ENCODE peak calls at places on chromosomes 3 and 15, in eight cellular contexts. One of them, this sample, is unnamed.

GRCh38 chr15:41024141-41024540 is 70.9 kb downstream of the CHAC1 start:
- DNase-seq in GM20000: no peak
- DNase-seq in astrocyte of the cerebellum: no peak
- DNase-seq in AG09309: peak
- DNase-seq in AG04450: peak
- DNase-seq in thoracic aorta: no peak
- DNase-seq in GM13977: no peak
- DNase-seq in cardiac muscle cell: peak
- DNase-seq in this sample: no peak

GRCh38 chr15:72604794-72605193 is 49.7 kb upstream of the GOLGA6B start:
- DNase-seq in thoracic aorta: no peak
- DNase-seq in cardiac muscle cell: no peak
- DNase-seq in AG04450: no peak
- DNase-seq in GM20000: no peak
- DNase-seq in astrocyte of the cerebellum: no peak
- DNase-seq in GM13977: no peak
- DNase-seq in AG09309: no peak
- DNase-seq in this sample: no peak

GRCh38 chr15:74231475-74231874 is 4.7 kb upstream of the CCDC33 start:
- DNase-seq in astrocyte of the cerebellum: no peak
- DNase-seq in AG04450: no peak
- DNase-seq in AG09309: no peak
- DNase-seq in cardiac muscle cell: no peak
- DNase-seq in thoracic aorta: no peak
- DNase-seq in GM13977: no peak
- DNase-seq in GM20000: no peak
- DNase-seq in this sample: no peak

GRCh38 chr3:35651888-35652287 is 12.6 kb downstream of the ARPP21 start:
- DNase-seq in GM13977: no peak
- DNase-seq in cardiac muscle cell: peak
- DNase-seq in thoracic aorta: no peak
- DNase-seq in GM20000: no peak
- DNase-seq in AG04450: no peak
- DNase-seq in astrocyte of the cerebellum: no peak
- DNase-seq in AG09309: no peak
- DNase-seq in this sample: no peak

GRCh38 chr3:179093807-179094206 is 22.2 kb upstream of the ZMAT3 start:
- DNase-seq in AG04450: no peak
- DNase-seq in GM13977: no peak
- DNase-seq in cardiac muscle cell: no peak
- DNase-seq in AG09309: no peak
- DNase-seq in GM20000: no peak
- DNase-seq in astrocyte of the cerebellum: no peak
- DNase-seq in thoracic aorta: no peak
- DNase-seq in this sample: no peak

GRCh38 chr3:160010578-160010977 is 21.9 kb downstream of the IL12A start:
- DNase-seq in thoracic aorta: no peak
- DNase-seq in AG09309: no peak
- DNase-seq in GM20000: peak
- DNase-seq in GM13977: peak
- DNase-seq in AG04450: no peak
- DNase-seq in astrocyte of the cerebellum: no peak
- DNase-seq in cardiac muscle cell: no peak
- DNase-seq in this sample: no peak

GRCh38 chr15:60326824-60327654 is 70.7 kb downstream of the ANXA2 start:
- DNase-seq in cardiac muscle cell: peak
- DNase-seq in AG04450: peak
- DNase-seq in GM13977: peak
- DNase-seq in AG09309: peak
- DNase-seq in astrocyte of the cerebellum: peak
- DNase-seq in GM20000: peak
- DNase-seq in thoracic aorta: no peak
- DNase-seq in this sample: peak

GRCh38 chr3:52636673-52637072 is 49.0 kb downstream of the PBRM1 start:
- DNase-seq in GM20000: no peak
- DNase-seq in astrocyte of the cerebellum: no peak
- DNase-seq in AG09309: no peak
- DNase-seq in GM13977: no peak
- DNase-seq in cardiac muscle cell: peak
- DNase-seq in thoracic aorta: no peak
- DNase-seq in AG04450: no peak
- DNase-seq in this sample: no peak

GRCh38 chr15:92538115-92538514 is 117.5 kb downstream of the FAM174B start:
- DNase-seq in cardiac muscle cell: no peak
- DNase-seq in AG09309: no peak
- DNase-seq in thoracic aorta: no peak
- DNase-seq in GM13977: no peak
- DNase-seq in GM20000: no peak
- DNase-seq in astrocyte of the cerebellum: no peak
- DNase-seq in AG04450: no peak
- DNase-seq in this sample: no peak

GRCh38 chr3:126112531-126113237 is 28.8 kb upstream of the SLC41A3 start:
- DNase-seq in AG04450: no peak
- DNase-seq in thoracic aorta: no peak
- DNase-seq in cardiac muscle cell: no peak
- DNase-seq in GM20000: no peak
- DNase-seq in AG09309: no peak
- DNase-seq in GM13977: no peak
- DNase-seq in astrocyte of the cerebellum: no peak
- DNase-seq in this sample: no peak

GRCh38 chr3:168981396-168981795 is 682.1 kb downstream of the MECOM start:
- DNase-seq in astrocyte of the cerebellum: no peak
- DNase-seq in thoracic aorta: no peak
- DNase-seq in AG04450: no peak
- DNase-seq in AG09309: no peak
- DNase-seq in GM20000: no peak
- DNase-seq in GM13977: no peak
- DNase-seq in cardiac muscle cell: no peak
- DNase-seq in this sample: no peak

GRCh38 chr15:34239151-34239761 is 14.4 kb downstream of the EMC4 start:
- DNase-seq in AG04450: peak
- DNase-seq in GM13977: peak
- DNase-seq in GM20000: peak
- DNase-seq in cardiac muscle cell: peak
- DNase-seq in thoracic aorta: no peak
- DNase-seq in AG09309: peak
- DNase-seq in astrocyte of the cerebellum: peak
- DNase-seq in this sample: no peak

GRCh38 chr3:171813897-171814460 is 3.7 kb upstream of the PLD1 start:
- DNase-seq in AG04450: no peak
- DNase-seq in thoracic aorta: no peak
- DNase-seq in AG09309: no peak
- DNase-seq in astrocyte of the cerebellum: no peak
- DNase-seq in GM13977: peak
- DNase-seq in GM20000: peak
- DNase-seq in cardiac muscle cell: peak
- DNase-seq in this sample: no peak
- TF ChIP-seq CTCF in AG04450: no peak
- TF ChIP-seq CTCF in thoracic aorta: no peak
- TF ChIP-seq CTCF in AG09309: no peak
- TF ChIP-seq CTCF in astrocyte of the cerebellum: no peak
- TF ChIP-seq CTCF in GM13977: no peak
- TF ChIP-seq CTCF in GM20000: no peak
- TF ChIP-seq CTCF in cardiac muscle cell: no peak
- TF ChIP-seq CTCF in this sample: no peak

GRCh38 chr3:11211531-11212300 is 57.4 kb downstream of the HRH1 start:
- DNase-seq in AG09309: no peak
- DNase-seq in thoracic aorta: no peak
- DNase-seq in GM20000: no peak
- DNase-seq in cardiac muscle cell: peak
- DNase-seq in AG04450: no peak
- DNase-seq in GM13977: no peak
- DNase-seq in astrocyte of the cerebellum: no peak
- DNase-seq in this sample: no peak
- TF ChIP-seq CTCF in AG09309: peak
- TF ChIP-seq CTCF in thoracic aorta: no peak
- TF ChIP-seq CTCF in GM20000: no peak
- TF ChIP-seq CTCF in cardiac muscle cell: peak
- TF ChIP-seq CTCF in AG04450: peak
- TF ChIP-seq CTCF in GM13977: no peak
- TF ChIP-seq CTCF in astrocyte of the cerebellum: peak
- TF ChIP-seq CTCF in this sample: no peak

DNA sequence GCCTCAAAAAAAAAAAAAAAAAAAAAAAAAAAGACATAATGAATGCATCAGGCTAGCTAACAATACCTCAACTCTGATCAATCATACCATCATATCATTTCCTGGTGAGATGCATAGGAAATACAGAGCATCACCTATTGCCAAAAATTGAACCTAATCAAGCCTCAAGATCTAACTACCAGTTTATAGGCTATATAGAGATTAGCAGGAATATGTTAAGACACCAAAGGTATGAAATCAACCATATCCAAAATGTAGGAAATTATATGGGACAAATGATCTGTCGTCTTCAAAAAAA is 387 bp upstream of the VPS33B start:
- DNase-seq in astrocyte of the cerebellum: no peak
- DNase-seq in thoracic aorta: no peak
- DNase-seq in cardiac muscle cell: no peak
- DNase-seq in AG04450: no peak
- DNase-seq in GM20000: peak
- DNase-seq in GM13977: no peak
- DNase-seq in AG09309: no peak
- DNase-seq in this sample: no peak
- TF ChIP-seq CTCF in astrocyte of the cerebellum: no peak
- TF ChIP-seq CTCF in thoracic aorta: no peak
- TF ChIP-seq CTCF in cardiac muscle cell: no peak
- TF ChIP-seq CTCF in AG04450: no peak
- TF ChIP-seq CTCF in GM20000: no peak
- TF ChIP-seq CTCF in GM13977: no peak
- TF ChIP-seq CTCF in AG09309: no peak
- TF ChIP-seq CTCF in this sample: no peak

GRCh38 chr3:114454592-114455251 is 160.9 kb downstream of the TIGIT start:
- DNase-seq in GM20000: no peak
- DNase-seq in GM13977: no peak
- DNase-seq in AG09309: no peak
- DNase-seq in AG04450: no peak
- DNase-seq in cardiac muscle cell: peak
- DNase-seq in thoracic aorta: no peak
- DNase-seq in astrocyte of the cerebellum: no peak
- DNase-seq in this sample: peak
- TF ChIP-seq CTCF in GM20000: no peak
- TF ChIP-seq CTCF in GM13977: no peak
- TF ChIP-seq CTCF in AG09309: no peak
- TF ChIP-seq CTCF in AG04450: no peak
- TF ChIP-seq CTCF in cardiac muscle cell: no peak
- TF ChIP-seq CTCF in thoracic aorta: no peak
- TF ChIP-seq CTCF in astrocyte of the cerebellum: no peak
- TF ChIP-seq CTCF in this sample: peak

DNA sequence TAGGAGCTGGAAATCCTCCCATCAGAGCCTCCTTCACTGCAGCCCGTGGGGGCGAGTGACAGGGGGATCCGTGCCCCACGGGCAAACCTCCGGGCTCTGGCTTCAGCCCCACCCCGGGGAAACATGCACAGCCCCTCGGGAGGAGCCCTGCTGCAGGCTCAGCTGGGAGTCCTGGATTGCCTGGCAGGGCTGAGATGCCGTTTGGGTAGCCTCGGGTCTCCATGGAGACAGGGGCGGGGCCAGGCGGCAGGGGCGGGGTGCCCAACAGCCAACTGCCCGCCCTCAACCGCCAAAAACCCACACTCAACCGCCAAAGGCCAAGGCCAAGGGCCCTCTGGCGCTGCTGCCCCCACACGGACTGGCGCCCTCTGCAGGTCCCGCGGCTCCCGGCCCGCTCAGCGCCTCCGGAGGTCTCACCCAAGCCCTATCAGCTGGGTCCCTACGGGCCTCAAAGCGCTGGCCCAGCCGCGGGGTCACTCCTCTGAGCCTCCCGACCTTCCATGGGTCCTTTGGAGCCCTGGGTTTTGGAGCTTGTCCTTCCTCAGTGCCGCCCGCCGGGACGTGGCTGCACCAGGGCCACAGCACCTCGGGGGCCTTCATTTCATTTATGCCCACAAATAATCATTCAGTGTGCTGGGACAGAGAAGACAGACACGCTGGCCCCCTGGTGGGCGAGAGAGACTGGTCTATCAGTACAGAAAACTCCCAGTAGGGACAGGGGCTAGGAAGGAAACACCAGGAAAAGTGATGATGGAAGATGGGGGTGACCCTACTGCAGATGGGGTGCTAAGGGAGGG is 33.5 kb upstream of the ACAD9 start:
- DNase-seq in cardiac muscle cell: peak
- DNase-seq in AG09309: peak
- DNase-seq in astrocyte of the cerebellum: no peak
- DNase-seq in GM13977: peak
- DNase-seq in thoracic aorta: peak
- DNase-seq in AG04450: no peak
- DNase-seq in GM20000: peak
- DNase-seq in this sample: peak
- TF ChIP-seq CTCF in cardiac muscle cell: peak
- TF ChIP-seq CTCF in AG09309: peak
- TF ChIP-seq CTCF in astrocyte of the cerebellum: peak
- TF ChIP-seq CTCF in GM13977: peak
- TF ChIP-seq CTCF in thoracic aorta: peak
- TF ChIP-seq CTCF in AG04450: peak
- TF ChIP-seq CTCF in GM20000: peak
- TF ChIP-seq CTCF in this sample: peak

GRCh38 chr3:138774529-138775253 is 60.0 kb downstream of the PIK3CB start:
- DNase-seq in AG04450: peak
- DNase-seq in GM13977: no peak
- DNase-seq in GM20000: no peak
- DNase-seq in cardiac muscle cell: peak
- DNase-seq in AG09309: peak
- DNase-seq in thoracic aorta: peak
- DNase-seq in astrocyte of the cerebellum: peak
- DNase-seq in this sample: peak
- TF ChIP-seq CTCF in AG04450: no peak
- TF ChIP-seq CTCF in GM13977: no peak
- TF ChIP-seq CTCF in GM20000: no peak
- TF ChIP-seq CTCF in cardiac muscle cell: no peak
- TF ChIP-seq CTCF in AG09309: no peak
- TF ChIP-seq CTCF in thoracic aorta: no peak
- TF ChIP-seq CTCF in astrocyte of the cerebellum: no peak
- TF ChIP-seq CTCF in this sample: no peak

This sample was measured in testis.